ENCODE peak calls at places on chromosomes 12 and 14, in four cellular contexts. Z, A, H and C are unnamed samples.

GRCh38 chr12:537772-538171 is 78.0 kb downstream of the B4GALNT3 start:
- DNase-seq in Z (no peak), A (no peak), H (no peak), C (no peak)

GRCh38 chr14:38122241-38122640 is 85.5 kb upstream of the SSTR1 start:
- DNase-seq in Z (no peak), A (no peak), H (no peak), C (no peak)

GRCh38 chr14:25132734-25133422 is 82.9 kb upstream of the STXBP6 start:
- DNase-seq in Z (peak), A (peak), H (peak), C (peak)

GRCh38 chr14:25061923-25062321 is 12.0 kb upstream of the STXBP6 start:
- DNase-seq in Z (no peak), A (no peak), H (no peak), C (no peak)

GRCh38 chr12:9701380-9702154 is 31.3 kb downstream of the CLECL1 start:
- DNase-seq in Z (no peak), A (no peak), H (no peak), C (peak)

GRCh38 chr12:53120685-53121525 is 17.6 kb downstream of the SOAT2 start:
- DNase-seq in Z (no peak), A (peak), H (no peak), C (no peak)

GRCh38 chr12:107564946-107565345 is 120.7 kb upstream of the PWP1 start:
- DNase-seq in Z (no peak), A (peak), H (no peak), C (peak)

GRCh38 chr14:35134329-35135123 is 12.2 kb downstream of the PRORP start:
- DNase-seq in Z (no peak), A (no peak), H (no peak), C (no peak)

GRCh38 chr12:65313704-65314317 is 35.3 kb downstream of the MSRB3 start:
- DNase-seq in Z (no peak), A (peak), H (no peak), C (no peak)

GRCh38 chr12:89212339-89212771 is 139.9 kb downstream of the DUSP6 start:
- DNase-seq in Z (peak), A (no peak), H (peak), C (no peak)

GRCh38 chr14:83473846-83474245 is 1940.2 kb upstream of the SEL1L start:
- DNase-seq in Z (no peak), A (no peak), H (no peak), C (no peak)

GRCh38 chr12:47828967-47829482 is 9.3 kb upstream of the HDAC7 start:
- DNase-seq in Z (peak), A (peak), H (peak), C (no peak)

GRCh38 chr12:59891180-59891579 is 295.4 kb downstream of the SLC16A7 start:
- DNase-seq in Z (no peak), A (no peak), H (no peak), C (no peak)

GRCh38 chr12:50626026-50626425 is 121.2 kb downstream of the DIP2B start:
- DNase-seq in Z (no peak), A (no peak), H (no peak), C (no peak)

GRCh38 chr14:67241416-67242362 is at the start of gene PALS1:
- DNase-seq in Z (no peak), A (peak), H (no peak), C (peak)

GRCh38 chr12:89514751-89515150 is 9.8 kb downstream of the GALNT4 start:
- DNase-seq in Z (no peak), A (no peak), H (no peak), C (peak)

GRCh38 chr12:131457331-131458047 is 253.4 kb upstream of the SFSWAP start:
- DNase-seq in Z (no peak), A (no peak), H (no peak), C (no peak)

GRCh38 chr14:75979071-75979571 is 2.7 kb downstream of the TGFB3 start:
- DNase-seq in Z (no peak), A (peak), H (peak), C (peak)

GRCh38 chr14:103072595-103073366 is 11.2 kb upstream of the LBHD2 start:
- DNase-seq in Z (no peak), A (peak), H (no peak), C (no peak)

GRCh38 chr12:11765817-11766794 is 116.6 kb downstream of the ETV6 start:
- DNase-seq in Z (no peak), A (no peak), H (no peak), C (peak)

GRCh38 chr14:102229739-102230092 is 75.2 kb downstream of the MOK start:
- DNase-seq in Z (no peak), A (no peak), H (no peak), C (no peak)

GRCh38 chr12:12123209-12123608 is 52.5 kb downstream of the BCL2L14 start:
- DNase-seq in Z (no peak), A (no peak), H (no peak), C (no peak)

GRCh38 chr12:51678086-51678724 is 87.2 kb downstream of the SCN8A start:
- DNase-seq in Z (no peak), A (peak), H (no peak), C (peak)

GRCh38 chr12:100427078-100427477 is 46.6 kb upstream of the NR1H4 start:
- DNase-seq in Z (no peak), A (no peak), H (no peak), C (no peak)

GRCh38 chr12:101698782-101699347 is 1.4 kb downstream of the CHPT1 start:
- DNase-seq in Z (no peak), A (peak), H (peak), C (peak)

GRCh38 chr12:2451025-2451424 is 343.7 kb upstream of the FKBP4 start:
- DNase-seq in Z (no peak), A (no peak), H (no peak), C (no peak)

GRCh38 chr12:115411121-115411520 is 727.1 kb upstream of the TBX3 start:
- DNase-seq in Z (no peak), A (no peak), H (no peak), C (no peak)

GRCh38 chr12:123070267-123071081 is 80.4 kb downstream of the PITPNM2 start:
- DNase-seq in Z (no peak), A (no peak), H (no peak), C (peak)

GRCh38 chr12:111085100-111085499 is 164.7 kb upstream of the MYL2 start:
- DNase-seq in Z (no peak), A (no peak), H (no peak), C (no peak)

GRCh38 chr12:8953773-8954402 is 4.4 kb upstream of the M6PR start:
- DNase-seq in Z (no peak), A (no peak), H (no peak), C (peak)

GRCh38 chr14:87566986-87567385 is 426.0 kb downstream of the GALC start:
- DNase-seq in Z (no peak), A (no peak), H (no peak), C (no peak)

GRCh38 chr12:68001486-68002466 is 12.5 kb downstream of the IFNG-AS1 start:
- DNase-seq in Z (no peak), A (peak), H (no peak), C (no peak)

GRCh38 chr12:85821759-85822158 is 14.4 kb downstream of the RASSF9 start:
- DNase-seq in Z (no peak), A (no peak), H (no peak), C (no peak)

GRCh38 chr14:69673099-69673498 is 61.7 kb downstream of the SUSD6 start:
- DNase-seq in Z (no peak), A (no peak), H (no peak), C (no peak)

GRCh38 chr14:22660654-22661053 is 16.5 kb upstream of the OR6J1 start:
- DNase-seq in Z (no peak), A (no peak), H (no peak), C (no peak)

GRCh38 chr14:22657861-22658260 is 13.7 kb upstream of the OR6J1 start:
- DNase-seq in Z (no peak), A (peak), H (no peak), C (no peak)

GRCh38 chr14:22658951-22659350 is 14.8 kb upstream of the OR6J1 start:
- DNase-seq in Z (no peak), A (no peak), H (no peak), C (no peak)

GRCh38 chr14:22656226-22656625 is 12.1 kb upstream of the OR6J1 start:
- DNase-seq in Z (no peak), A (no peak), H (no peak), C (no peak)

DNA sequence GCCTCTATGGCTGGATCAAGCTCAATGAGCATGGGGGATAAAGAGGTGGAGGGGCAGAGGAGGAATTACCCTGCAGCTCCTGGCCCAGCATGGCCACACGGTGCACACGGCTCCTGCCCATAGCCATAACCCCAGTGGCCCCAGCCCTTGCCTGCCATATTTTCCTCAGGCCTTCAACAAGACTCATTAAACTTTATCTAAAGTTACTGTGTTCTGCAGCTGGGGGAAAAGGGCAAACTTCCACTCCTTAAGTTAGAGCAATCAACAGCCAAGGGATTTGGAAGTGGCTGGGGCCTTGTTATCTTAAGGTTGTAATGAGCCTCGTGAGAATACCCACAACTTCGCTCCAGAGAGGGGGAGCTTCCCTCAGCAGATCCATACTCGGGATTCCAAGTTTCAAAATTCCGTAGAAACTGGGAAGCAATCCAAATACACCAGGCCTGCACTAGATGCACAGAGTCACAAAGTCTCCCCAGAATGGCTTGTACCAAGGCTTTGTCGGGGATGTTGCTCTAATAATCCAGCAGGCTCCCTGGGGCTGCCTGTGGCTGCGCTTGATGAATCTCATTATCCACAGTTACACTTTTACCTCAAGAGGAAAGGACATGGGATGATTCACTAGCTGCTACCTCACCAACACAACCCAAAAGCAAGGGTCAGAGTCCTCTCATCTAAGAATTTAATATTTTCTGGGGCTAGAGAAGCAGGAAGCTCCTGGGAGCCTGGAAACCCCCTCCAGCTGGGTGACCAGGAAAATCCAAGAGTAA is 13.0 kb upstream of the OR6J1 start:
- DNase-seq in Z (no peak), A (no peak), H (no peak), C (no peak)
- TF ChIP-seq CTCF in Z (no peak), A (no peak), H (no peak), C (no peak)

DNA sequence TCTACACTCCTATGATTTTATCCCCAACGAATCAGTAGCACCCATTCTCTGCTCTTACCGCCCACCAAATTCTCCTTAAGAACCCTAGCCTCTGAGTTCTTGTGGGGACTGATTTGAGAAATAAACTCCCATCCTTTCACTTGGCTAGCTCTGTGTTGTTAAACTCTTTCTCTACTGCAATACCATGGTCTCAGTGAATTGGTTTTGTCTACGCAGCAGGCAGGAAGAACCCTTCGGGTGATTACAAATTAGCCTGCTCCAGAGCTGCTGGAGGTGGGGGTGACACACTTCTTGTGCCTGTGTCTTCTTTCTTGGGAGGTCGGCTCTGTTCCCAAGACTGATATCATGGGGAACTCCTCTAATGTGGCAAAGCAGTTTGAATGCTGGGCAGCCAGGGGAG is 1.7 kb upstream of the C1S start:
- DNase-seq in Z (no peak), A (no peak), H (no peak), C (no peak)
- TF ChIP-seq CTCF in Z (no peak), A (no peak), H (no peak), C (no peak)

GRCh38 chr14:28635387-28635786 is 131.2 kb upstream of the FOXG1 start:
- DNase-seq in Z (no peak), A (peak), H (no peak), C (no peak)
- TF ChIP-seq CTCF in Z (peak), A (no peak), H (no peak), C (peak)

GRCh38 chr14:96309128-96309906 is 53.3 kb downstream of the BDKRB1 start:
- DNase-seq in Z (no peak), A (no peak), H (no peak), C (no peak)

GRCh38 chr14:96304956-96305355 is 48.9 kb downstream of the BDKRB1 start:
- DNase-seq in Z (no peak), A (peak), H (no peak), C (peak)

GRCh38 chr14:96307434-96307833 is 51.4 kb downstream of the BDKRB1 start:
- DNase-seq in Z (no peak), A (no peak), H (no peak), C (no peak)

GRCh38 chr14:96303981-96304380 is 48.0 kb downstream of the BDKRB1 start:
- DNase-seq in Z (no peak), A (no peak), H (no peak), C (no peak)

GRCh38 chr14:96309907-96310330 is 53.2 kb downstream of the ATG2B start:
- DNase-seq in Z (no peak), A (peak), H (no peak), C (no peak)
- TF ChIP-seq CTCF in Z (no peak), A (no peak), H (no peak), C (no peak)

DNA sequence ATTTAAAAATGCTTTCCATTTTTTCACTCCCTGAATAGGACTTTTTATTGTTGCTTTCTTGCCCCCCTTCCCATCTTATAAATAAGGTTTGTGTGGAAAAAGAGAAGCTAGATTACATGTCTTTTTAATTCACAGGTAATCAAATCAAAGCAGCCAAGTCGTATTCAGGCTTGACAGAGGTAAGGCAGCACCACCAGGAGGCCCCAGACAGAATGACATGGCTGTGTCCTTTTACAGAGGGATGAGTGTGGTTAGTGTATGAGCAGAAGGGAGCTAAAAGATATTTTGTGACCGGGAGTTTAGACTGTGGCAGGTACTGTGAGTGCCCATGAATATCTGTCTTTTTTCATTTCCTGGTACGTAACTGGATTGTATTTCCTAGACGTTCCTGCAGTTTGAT is 596.1 kb downstream of the ETNK1 start:
- DNase-seq in Z (no peak), A (peak), H (no peak), C (no peak)
- TF ChIP-seq CTCF in Z (peak), A (peak), H (no peak), C (no peak)

GRCh38 chr12:79690606-79691298 is at the start of gene PAWR:
- DNase-seq in Z (peak), A (no peak), H (no peak), C (peak)
- TF ChIP-seq CTCF in Z (peak), A (no peak), H (no peak), C (no peak)

DNA sequence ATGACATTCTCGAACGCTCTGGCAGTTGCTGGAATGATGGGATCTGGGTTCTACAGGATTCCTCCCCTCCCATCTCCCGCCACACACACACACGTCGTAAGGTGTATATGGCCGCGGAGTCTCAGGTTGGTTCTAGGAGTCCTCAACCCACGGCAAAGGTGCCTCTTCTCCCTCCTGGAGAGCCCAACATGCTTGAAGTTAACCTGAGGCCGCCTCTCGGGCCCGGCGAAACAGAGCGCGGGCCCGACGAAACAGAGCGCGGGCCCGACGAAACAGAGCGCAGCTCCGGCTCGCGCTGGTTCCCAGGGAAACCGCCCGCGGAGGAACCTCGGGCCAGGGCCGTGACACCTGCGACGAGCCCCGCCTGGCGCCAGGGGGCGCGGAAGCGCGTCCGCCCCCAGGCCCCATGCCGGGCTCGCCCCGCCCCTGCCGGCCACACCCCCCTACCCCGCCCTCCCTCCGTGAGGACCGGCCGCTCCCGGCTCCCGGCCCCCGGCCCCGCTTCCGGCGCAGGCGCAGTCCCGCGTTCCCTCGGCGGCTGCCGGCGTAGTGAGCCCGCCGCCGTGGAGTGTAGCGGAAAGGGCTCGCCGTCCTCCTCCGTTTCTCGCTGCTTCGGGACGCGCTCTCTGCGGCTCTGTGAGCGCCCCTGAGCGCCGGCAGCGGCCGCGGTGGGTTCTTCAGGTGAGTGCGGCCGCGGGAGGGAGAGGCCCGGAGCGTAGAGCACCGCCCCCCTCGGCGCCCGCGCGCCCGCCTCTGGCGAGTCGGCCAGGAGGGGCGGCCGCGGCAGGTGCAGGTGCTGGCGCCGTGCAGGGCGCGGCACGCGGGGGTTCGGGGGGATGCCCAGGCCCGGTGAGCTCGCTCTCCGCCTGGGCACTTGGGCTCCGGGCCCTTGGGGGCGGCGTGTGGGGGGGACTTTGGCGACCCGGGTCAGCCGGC is at the start of gene RAB3IP:
- DNase-seq in Z (peak), A (peak), H (peak), C (peak)
- TF ChIP-seq CTCF in Z (peak), A (peak), H (peak), C (peak)

DNA sequence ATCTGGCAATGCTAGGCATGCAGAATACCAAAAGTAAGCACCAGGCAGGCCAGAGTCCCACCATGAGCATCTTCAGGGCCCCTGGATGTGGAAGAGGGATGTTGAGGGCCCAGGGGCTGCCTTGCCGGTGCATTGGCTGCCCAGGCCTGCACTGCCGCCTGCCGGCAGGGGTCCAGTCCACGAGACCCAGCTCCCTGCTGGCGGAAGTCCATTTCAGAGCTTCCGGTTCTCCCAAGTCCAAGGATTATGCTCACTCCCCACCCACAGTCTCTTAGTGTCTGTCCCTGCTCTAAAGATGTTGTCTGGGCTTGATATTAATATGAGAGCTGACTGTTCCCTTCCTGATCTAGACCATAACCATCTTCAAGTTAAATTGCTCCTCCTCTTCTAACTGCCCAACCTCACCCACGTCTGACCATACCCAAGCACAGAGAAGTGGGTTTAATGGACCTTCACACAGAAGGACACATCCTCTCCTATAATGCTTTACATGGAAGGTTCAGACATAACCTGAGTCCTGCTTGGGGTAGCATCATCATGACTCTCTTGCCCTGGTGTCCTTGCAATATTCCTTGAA is 117.4 kb downstream of the DAD1 start:
- DNase-seq in Z (peak), A (peak), H (no peak), C (no peak)
- TF ChIP-seq CTCF in Z (peak), A (peak), H (no peak), C (no peak)

GRCh38 chr14:72644758-72645489 is 249.0 kb downstream of the DPF3 start:
- DNase-seq in Z (no peak), A (no peak), H (no peak), C (no peak)
- TF ChIP-seq CTCF in Z (no peak), A (no peak), H (no peak), C (no peak)